ENCODE peak calls at places on chromosomes 13 and 19, in five cellular contexts. U is gastrocnemius medialis, D is heart left ventricle, R is lower leg skin, O is prostate gland. P is an unnamed sample.

GRCh38 chr13:80454245-80454644 is 113.3 kb upstream of the SPRY2 start:
- DNase-seq in U (no peak), D (no peak), R (no peak), O (no peak), P (no peak)

GRCh38 chr19:34834513-34834912 is 61.5 kb upstream of the ZNF599 start:
- DNase-seq in U (no peak), D (no peak), R (no peak), O (no peak), P (no peak)

GRCh38 chr13:82833928-82834327 is 1048.3 kb downstream of the SLITRK1 start:
- DNase-seq in U (no peak), D (no peak), R (no peak), O (no peak), P (no peak)

GRCh38 chr19:4524808-4525562 is 6.7 kb upstream of the PLIN4 start:
- DNase-seq in U (no peak), D (peak), R (no peak), O (no peak), P (no peak)

GRCh38 chr19:31863122-31863521 is 482.3 kb upstream of the ZNF507 start:
- DNase-seq in U (no peak), D (no peak), R (no peak), O (no peak), P (no peak)

GRCh38 chr19:54893406-54893805 is 12.5 kb upstream of the NCR1 start:
- DNase-seq in U (no peak), D (no peak), R (no peak), O (no peak), P (no peak)

GRCh38 chr19:2201473-2202148 is 34.5 kb downstream of the PLEKHJ1 start:
- DNase-seq in U (no peak), D (no peak), R (no peak), O (no peak), P (no peak)

GRCh38 chr19:4326215-4326836 is 12.3 kb downstream of the STAP2 start:
- DNase-seq in U (no peak), D (no peak), R (no peak), O (no peak), P (no peak)

GRCh38 chr13:74040200-74040599 is 94.0 kb downstream of the KLF12 start:
- DNase-seq in U (peak), D (peak), R (no peak), O (no peak), P (no peak)

GRCh38 chr19:1027953-1028902 is 1.8 kb downstream of the CNN2 start:
- DNase-seq in U (no peak), D (peak), R (peak), O (peak), P (peak)

GRCh38 chr13:60974296-60974695 is 441.4 kb downstream of the PCDH20 start:
- DNase-seq in U (no peak), D (no peak), R (no peak), O (no peak), P (no peak)

GRCh38 chr19:51064534-51065220 is at the start of gene KLK13:
- DNase-seq in U (no peak), D (peak), R (peak), O (no peak), P (peak)

GRCh38 chr19:377801-378581 is 31.0 kb downstream of the C2CD4C start:
- DNase-seq in U (no peak), D (no peak), R (peak), O (peak), P (no peak)

GRCh38 chr13:73718248-73718647 is 416.0 kb downstream of the KLF12 start:
- DNase-seq in U (no peak), D (no peak), R (no peak), O (no peak), P (no peak)

GRCh38 chr13:75222031-75222430 is 259.9 kb downstream of the TBC1D4 start:
- DNase-seq in U (no peak), D (no peak), R (no peak), O (no peak), P (no peak)

GRCh38 chr13:44393391-44393790 is 19.8 kb downstream of the SERP2 start:
- DNase-seq in U (no peak), D (no peak), R (no peak), O (peak), P (no peak)

GRCh38 chr13:32642858-32643257 is 56.6 kb downstream of the PDS5B start:
- DNase-seq in U (no peak), D (no peak), R (no peak), O (no peak), P (no peak)

GRCh38 chr19:44876930-44877530 is 14.0 kb upstream of the TOMM40 start:
- DNase-seq in U (no peak), D (no peak), R (no peak), O (no peak), P (no peak)

GRCh38 chr13:94588575-94588974 is 7.4 kb downstream of the TGDS start:
- DNase-seq in U (no peak), D (no peak), R (no peak), O (no peak), P (no peak)

GRCh38 chr13:39253774-39254173 is 215.5 kb downstream of the NHLRC3 start:
- DNase-seq in U (no peak), D (no peak), R (no peak), O (no peak), P (no peak)

GRCh38 chr19:17618919-17619318 is 63.5 kb downstream of the COLGALT1 start:
- DNase-seq in U (no peak), D (no peak), R (no peak), O (no peak), P (no peak)

GRCh38 chr13:53151692-53152421 is 123.2 kb downstream of the OLFM4 start:
- DNase-seq in U (no peak), D (no peak), R (no peak), O (peak), P (no peak)

GRCh38 chr19:35995655-35995993 is 636 bp downstream of the SDHAF1 start:
- DNase-seq in U (no peak), D (peak), R (peak), O (no peak), P (no peak)

GRCh38 chr13:91351980-91352379 is 4.5 kb downstream of the MIR17HG start:
- DNase-seq in U (no peak), D (no peak), R (no peak), O (no peak), P (no peak)

GRCh38 chr19:39046037-39046821 is 13.9 kb upstream of the FBXO27 start:
- DNase-seq in U (no peak), D (no peak), R (no peak), O (no peak), P (no peak)

GRCh38 chr19:18193388-18194207 is 580 bp downstream of the MPV17L2 start:
- DNase-seq in U (no peak), D (no peak), R (no peak), O (no peak), P (no peak)

GRCh38 chr19:10353793-10354391 is 14.5 kb upstream of the ICAM3 start:
- DNase-seq in U (no peak), D (peak), R (no peak), O (no peak), P (no peak)

GRCh38 chr19:18245297-18245696 is 19.1 kb upstream of the PDE4C start:
- DNase-seq in U (no peak), D (no peak), R (no peak), O (no peak), P (no peak)

GRCh38 chr13:50810998-50811397 is 32.5 kb downstream of the DLEU7 start:
- DNase-seq in U (no peak), D (no peak), R (no peak), O (no peak), P (no peak)

GRCh38 chr19:2770055-2771013 is 12.7 kb downstream of the SGTA start:
- DNase-seq in U (no peak), D (peak), R (no peak), O (no peak), P (no peak)

GRCh38 chr13:33776510-33776909 is 41.4 kb upstream of the RFC3 start:
- DNase-seq in U (no peak), D (no peak), R (no peak), O (no peak), P (no peak)

GRCh38 chr19:16566161-16566560 is 6.1 kb downstream of the SLC35E1 start:
- DNase-seq in U (no peak), D (no peak), R (peak), O (no peak), P (peak)

GRCh38 chr13:106752584-106753202 is 184.8 kb upstream of the ARGLU1 start:
- DNase-seq in U (no peak), D (no peak), R (no peak), O (no peak), P (no peak)

GRCh38 chr13:106753241-106753640 is 185.3 kb upstream of the ARGLU1 start:
- DNase-seq in U (no peak), D (peak), R (no peak), O (no peak), P (no peak)

GRCh38 chr13:106756446-106756845 is 188.5 kb upstream of the ARGLU1 start:
- DNase-seq in U (no peak), D (peak), R (no peak), O (no peak), P (no peak)

DNA sequence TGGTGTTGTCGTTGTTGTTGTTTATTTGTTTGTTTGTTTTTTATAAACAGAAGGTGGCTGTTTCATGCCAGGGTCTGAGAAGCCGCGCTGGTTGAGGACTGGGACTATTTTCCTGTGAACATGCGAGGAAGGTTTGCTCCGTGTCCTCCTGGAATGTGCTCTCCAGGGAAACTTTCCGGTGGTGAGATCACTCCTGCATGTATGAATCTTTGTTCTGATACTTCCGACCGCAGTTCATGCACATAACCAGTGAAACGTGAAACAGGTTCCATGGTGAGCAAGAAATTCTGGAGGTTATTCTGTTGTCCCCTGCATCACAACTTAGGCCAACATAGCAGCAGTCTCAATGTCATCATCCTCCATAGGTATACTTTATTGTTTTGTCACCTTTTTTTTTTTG is 187.6 kb upstream of the ARGLU1 start:
- DNase-seq in U (no peak), D (no peak), R (no peak), O (no peak), P (no peak)
- TF ChIP-seq POLR2A in U (no peak), D (no peak), R (no peak), O (no peak), P (no peak)

GRCh38 chr13:29538625-29538976 is 56.9 kb downstream of the SLC7A1 start:
- DNase-seq in U (no peak), D (no peak), R (no peak), O (no peak), P (no peak)
- TF ChIP-seq POLR2A in U (no peak), D (no peak), R (no peak), O (no peak), P (no peak)

DNA sequence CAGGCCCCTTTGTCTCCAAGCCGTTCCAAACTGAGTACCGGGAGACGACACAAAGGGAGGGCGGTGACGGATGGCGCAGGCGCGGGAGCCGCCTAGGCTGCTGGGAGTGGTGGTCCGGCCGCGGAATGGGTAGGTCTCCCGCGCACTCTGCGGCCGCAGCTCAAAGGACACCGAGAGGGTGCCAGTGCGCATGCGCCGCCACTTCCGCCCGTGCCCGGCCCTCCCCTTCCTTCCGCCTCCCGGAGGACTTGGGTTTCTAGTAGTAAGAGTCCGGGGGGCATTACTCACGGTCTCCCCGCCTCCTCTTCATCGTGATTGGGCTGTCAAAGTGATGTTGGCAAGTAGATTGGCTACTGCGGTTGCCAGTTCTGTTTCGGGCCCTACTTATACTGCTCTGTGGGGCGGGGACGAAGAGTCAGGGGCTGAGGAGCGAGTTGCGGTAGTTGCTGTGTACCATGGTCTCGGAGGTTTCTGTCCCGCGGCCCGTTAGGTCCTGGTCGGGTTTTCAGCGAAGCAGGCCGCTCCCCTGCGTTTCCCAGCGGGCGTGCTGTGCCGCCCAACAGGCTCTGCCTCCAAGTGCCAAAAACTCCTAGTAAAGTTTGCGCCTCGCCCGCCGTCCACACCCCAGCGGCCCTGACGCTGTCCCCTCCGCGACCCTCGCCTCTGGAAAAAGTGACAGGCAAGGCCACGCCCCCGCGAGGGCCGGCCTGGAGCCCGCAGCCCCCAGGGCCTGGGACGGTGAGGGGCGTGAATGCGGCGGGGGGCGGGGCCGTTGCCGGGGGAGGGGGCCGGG is 455 bp upstream of the ING1 start:
- DNase-seq in U (peak), D (peak), R (peak), O (peak), P (peak)
- TF ChIP-seq POLR2A in U (peak), D (peak), R (no peak), O (peak), P (peak)

GRCh38 chr19:7483720-7484201 is 5.1 kb downstream of the PEX11G start:
- DNase-seq in U (no peak), D (no peak), R (no peak), O (no peak), P (no peak)

GRCh38 chr19:7486923-7487322 is 1.9 kb downstream of the PEX11G start:
- DNase-seq in U (no peak), D (no peak), R (no peak), O (no peak), P (no peak)

GRCh38 chr19:7489609-7490044 is 792 bp upstream of the PEX11G start:
- DNase-seq in U (no peak), D (no peak), R (no peak), O (no peak), P (no peak)

GRCh38 chr19:7492142-7493055 is 3.6 kb upstream of the PEX11G start:
- DNase-seq in U (no peak), D (no peak), R (no peak), O (no peak), P (no peak)

DNA sequence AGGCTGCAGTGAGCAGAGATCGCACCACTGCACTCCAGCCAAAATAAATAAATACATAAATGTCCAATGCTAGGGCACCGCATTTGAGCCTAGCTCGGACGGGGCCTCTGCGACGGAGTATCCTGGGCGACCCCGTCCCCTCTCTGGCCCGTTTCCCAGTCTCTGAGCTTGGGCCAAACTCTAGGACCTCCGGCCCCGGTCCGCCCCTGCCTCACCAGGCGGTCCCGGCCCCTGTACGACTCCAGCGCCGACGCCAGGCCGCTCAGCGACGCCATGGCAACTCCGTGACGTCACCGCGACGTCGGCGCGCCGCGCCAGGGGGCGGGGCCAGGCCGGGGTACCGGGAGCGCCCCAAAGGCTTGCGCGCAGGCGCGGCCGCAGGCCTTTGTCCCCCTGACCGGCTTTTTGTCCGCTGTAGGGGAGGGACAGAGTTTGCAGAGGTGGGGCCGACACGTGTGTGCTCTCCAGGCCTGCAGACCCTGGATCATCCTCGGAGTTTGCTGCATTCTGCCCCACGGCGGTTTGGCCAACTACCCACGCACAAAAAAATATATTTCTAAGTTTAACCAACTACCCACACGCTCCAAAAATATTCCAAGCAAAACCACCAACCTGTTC is at the start of gene PEX11G:
- DNase-seq in U (peak), D (peak), R (peak), O (peak), P (peak)
- TF ChIP-seq POLR2A in U (peak), D (peak), R (no peak), O (peak), P (peak)

GRCh38 chr19:33273065-33273736 is 29.1 kb downstream of the CEBPA start:
- DNase-seq in U (no peak), D (no peak), R (no peak), O (no peak), P (no peak)
- TF ChIP-seq POLR2A in U (no peak), D (no peak), R (no peak), O (no peak), P (no peak)

DNA sequence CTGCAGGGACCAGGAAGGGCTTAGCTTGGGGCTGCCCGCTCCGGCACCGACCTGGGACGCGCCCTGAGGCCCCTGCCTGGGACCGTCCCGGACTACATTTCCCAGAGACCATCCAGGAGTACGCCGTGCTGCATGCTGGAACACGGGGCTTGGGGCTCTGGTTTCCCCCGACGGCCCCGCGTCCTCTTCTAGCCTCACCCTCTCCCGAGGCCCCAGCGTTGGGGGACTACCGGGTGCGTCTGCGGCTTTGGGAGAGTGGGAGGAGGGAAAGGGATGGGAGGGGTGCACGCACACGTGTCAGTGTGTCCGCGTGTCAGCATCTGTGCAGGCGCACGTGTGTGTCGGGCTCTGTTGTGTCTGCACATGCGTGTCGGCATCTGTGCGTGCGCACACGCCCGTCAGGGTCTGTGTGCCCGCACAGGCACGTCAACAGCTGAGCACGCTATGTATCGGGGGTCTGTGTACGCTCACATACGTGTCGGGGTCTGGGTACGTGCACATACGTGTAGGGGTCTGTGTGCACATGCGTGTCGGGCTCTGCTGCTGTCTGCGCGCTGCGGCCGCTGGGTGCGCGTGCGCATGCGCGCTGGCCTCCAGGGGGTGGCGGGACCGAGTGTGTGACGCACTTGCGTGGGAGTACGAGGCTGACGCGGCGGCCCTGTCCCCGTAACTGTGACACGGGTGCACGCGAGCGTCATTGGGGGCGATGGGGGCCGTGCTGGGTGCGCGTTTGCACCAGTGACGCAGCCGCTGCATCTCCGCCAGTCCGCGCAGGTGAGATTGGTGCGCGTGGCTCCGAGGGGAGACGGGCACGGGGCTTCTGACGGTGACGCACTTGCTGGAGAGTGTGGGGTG is at the start of gene ZNF331:
- DNase-seq in U (peak), D (peak), R (peak), O (peak), P (peak)
- TF ChIP-seq POLR2A in U (peak), D (peak), R (no peak), O (peak), P (no peak)

GRCh38 chr13:63741029-63741813 is 2325.6 kb upstream of the PCDH20 start:
- DNase-seq in U (no peak), D (no peak), R (peak), O (no peak), P (no peak)
- TF ChIP-seq POLR2A in U (no peak), D (no peak), R (no peak), O (no peak), P (no peak)

GRCh38 chr19:49855676-49856573 is 5.0 kb downstream of the PTOV1 start:
- DNase-seq in U (no peak), D (no peak), R (peak), O (no peak), P (no peak)
- TF ChIP-seq POLR2A in U (no peak), D (no peak), R (no peak), O (no peak), P (no peak)

GRCh38 chr19:11435057-11435832 is at the start of the genes ODAD3 and PRKCSH:
- DNase-seq in U (peak), D (peak), R (peak), O (peak), P (peak)

GRCh38 chr19:11437955-11438354 is 2.5 kb downstream of the PRKCSH start:
- DNase-seq in U (no peak), D (no peak), R (no peak), O (no peak), P (no peak)

GRCh38 chr19:11434703-11435056 is 241 bp downstream of the ODAD3 start:
- DNase-seq in U (no peak), D (no peak), R (no peak), O (no peak), P (no peak)

GRCh38 chr19:11435833-11436313 is 438 bp downstream of the PRKCSH start:
- DNase-seq in U (no peak), D (no peak), R (no peak), O (no peak), P (no peak)
- TF ChIP-seq POLR2A in U (no peak), D (no peak), R (no peak), O (no peak), P (no peak)

GRCh38 chr19:12774588-12775555 is at the start of gene HOOK2:
- DNase-seq in U (peak), D (peak), R (peak), O (peak), P (peak)
- TF ChIP-seq POLR2A in U (peak), D (peak), R (no peak), O (no peak), P (peak)